ENCODE peak calls at places on chromosomes 5 and 9, in ten cellular contexts. One of them, this sample, is unnamed.

GRCh38 chr9:37421914-37422288 is 595 bp upstream of the GRHPR start:
- DNase-seq in mammary epithelial cell: no peak
- DNase-seq in MCF 10A: no peak
- DNase-seq in Caco-2: no peak
- DNase-seq in CD4-positive, alpha-beta T cell: no peak
- DNase-seq in OCI-LY7: no peak
- DNase-seq in body of pancreas: no peak
- DNase-seq in HL-60: no peak
- DNase-seq in cardiac muscle cell: no peak
- DNase-seq in dorsolateral prefrontal cortex: peak; percentile 40
- DNase-seq in this sample: no peak

GRCh38 chr9:129988607-129989361 is 54.2 kb downstream of the FNBP1 start:
- DNase-seq in cardiac muscle cell: no peak
- DNase-seq in dorsolateral prefrontal cortex: no peak
- DNase-seq in MCF 10A: no peak
- DNase-seq in Caco-2: no peak
- DNase-seq in OCI-LY7: peak; percentile 90
- DNase-seq in HL-60: no peak
- DNase-seq in CD4-positive, alpha-beta T cell: no peak
- DNase-seq in mammary epithelial cell: no peak
- DNase-seq in body of pancreas: no peak
- DNase-seq in this sample: no peak

GRCh38 chr9:134972140-134972539 is 54.4 kb upstream of the FCN1 start:
- DNase-seq in CD4-positive, alpha-beta T cell: no peak
- DNase-seq in cardiac muscle cell: no peak
- DNase-seq in HL-60: no peak
- DNase-seq in OCI-LY7: no peak
- DNase-seq in MCF 10A: no peak
- DNase-seq in body of pancreas: no peak
- DNase-seq in Caco-2: no peak
- DNase-seq in mammary epithelial cell: no peak
- DNase-seq in dorsolateral prefrontal cortex: no peak
- DNase-seq in this sample: no peak

GRCh38 chr5:76489877-76490688 is 87.0 kb downstream of the IQGAP2 start:
- DNase-seq in dorsolateral prefrontal cortex: no peak
- DNase-seq in HL-60: no peak
- DNase-seq in Caco-2: no peak
- DNase-seq in cardiac muscle cell: no peak
- DNase-seq in CD4-positive, alpha-beta T cell: no peak
- DNase-seq in body of pancreas: no peak
- DNase-seq in OCI-LY7: no peak
- DNase-seq in mammary epithelial cell: no peak
- DNase-seq in MCF 10A: no peak
- DNase-seq in this sample: no peak

GRCh38 chr9:77752566-77752965 is 104.4 kb upstream of the GNA14 start:
- DNase-seq in mammary epithelial cell: no peak
- DNase-seq in body of pancreas: no peak
- DNase-seq in CD4-positive, alpha-beta T cell: no peak
- DNase-seq in MCF 10A: no peak
- DNase-seq in cardiac muscle cell: peak; percentile 95
- DNase-seq in dorsolateral prefrontal cortex: no peak
- DNase-seq in OCI-LY7: no peak
- DNase-seq in HL-60: no peak
- DNase-seq in Caco-2: no peak
- DNase-seq in this sample: no peak

GRCh38 chr5:65952259-65952658 is 25.9 kb downstream of the ERBIN start:
- DNase-seq in OCI-LY7: no peak
- DNase-seq in CD4-positive, alpha-beta T cell: no peak
- DNase-seq in Caco-2: no peak
- DNase-seq in MCF 10A: no peak
- DNase-seq in HL-60: no peak
- DNase-seq in dorsolateral prefrontal cortex: no peak
- DNase-seq in mammary epithelial cell: no peak
- DNase-seq in body of pancreas: no peak
- DNase-seq in cardiac muscle cell: no peak
- DNase-seq in this sample: no peak

GRCh38 chr5:16392718-16393117 is 72.9 kb downstream of the ZNF622 start:
- DNase-seq in HL-60: no peak
- DNase-seq in body of pancreas: no peak
- DNase-seq in CD4-positive, alpha-beta T cell: no peak
- DNase-seq in OCI-LY7: no peak
- DNase-seq in Caco-2: no peak
- DNase-seq in cardiac muscle cell: peak; percentile 33
- DNase-seq in dorsolateral prefrontal cortex: no peak
- DNase-seq in MCF 10A: no peak
- DNase-seq in mammary epithelial cell: no peak
- DNase-seq in this sample: no peak

GRCh38 chr9:113581865-113582697 is 118.6 kb downstream of the RGS3 start:
- DNase-seq in dorsolateral prefrontal cortex: peak; percentile 86
- DNase-seq in mammary epithelial cell: no peak
- DNase-seq in body of pancreas: peak; percentile 69
- DNase-seq in OCI-LY7: peak; percentile 99
- DNase-seq in Caco-2: no peak
- DNase-seq in HL-60: peak; percentile 36
- DNase-seq in CD4-positive, alpha-beta T cell: peak; percentile 81
- DNase-seq in MCF 10A: peak; percentile 14
- DNase-seq in cardiac muscle cell: no peak
- DNase-seq in this sample: peak; percentile 34

GRCh38 chr9:88179080-88179521 is 40.8 kb upstream of the SPATA31C2 start:
- DNase-seq in Caco-2: no peak
- DNase-seq in CD4-positive, alpha-beta T cell: no peak
- DNase-seq in body of pancreas: no peak
- DNase-seq in cardiac muscle cell: no peak
- DNase-seq in MCF 10A: no peak
- DNase-seq in OCI-LY7: no peak
- DNase-seq in HL-60: no peak
- DNase-seq in dorsolateral prefrontal cortex: no peak
- DNase-seq in mammary epithelial cell: no peak
- DNase-seq in this sample: no peak

GRCh38 chr5:122358382-122358990 is 46.4 kb downstream of the SNCAIP start:
- DNase-seq in Caco-2: no peak
- DNase-seq in mammary epithelial cell: no peak
- DNase-seq in cardiac muscle cell: peak; percentile 37
- DNase-seq in dorsolateral prefrontal cortex: no peak
- DNase-seq in HL-60: no peak
- DNase-seq in CD4-positive, alpha-beta T cell: no peak
- DNase-seq in MCF 10A: no peak
- DNase-seq in OCI-LY7: no peak
- DNase-seq in body of pancreas: no peak
- DNase-seq in this sample: no peak

DNA sequence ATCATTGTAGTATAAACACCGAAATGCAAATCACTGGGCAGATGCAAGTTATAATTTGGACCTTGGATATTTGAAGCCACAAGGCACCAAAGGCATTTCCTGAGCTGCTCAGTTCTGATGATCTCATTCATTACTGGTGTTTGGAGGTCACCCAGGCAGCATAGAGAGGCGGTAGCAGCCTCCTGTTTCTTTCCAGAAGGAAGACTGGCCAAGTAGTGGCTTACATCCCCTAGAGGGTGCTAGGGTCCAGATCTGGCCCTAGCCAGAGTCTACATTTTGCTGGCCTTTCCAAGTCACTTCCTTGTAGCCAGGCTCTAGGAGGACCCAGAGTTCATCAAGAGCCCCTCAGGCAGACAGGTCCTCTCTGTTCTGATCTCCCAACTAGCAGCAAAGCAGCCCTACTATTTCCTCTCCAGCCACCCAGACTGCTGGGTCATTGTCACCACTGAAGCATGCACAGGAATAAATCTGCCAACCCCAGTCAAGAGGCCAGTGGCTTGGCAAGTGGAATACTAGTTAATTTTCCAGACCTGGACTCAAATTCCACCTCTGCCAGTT is 33.4 kb upstream of the TTC1 start:
- DNase-seq in MCF 10A: peak; percentile 69
- DNase-seq in OCI-LY7: no peak
- DNase-seq in body of pancreas: no peak
- DNase-seq in Caco-2: peak; percentile 13
- DNase-seq in CD4-positive, alpha-beta T cell: no peak
- DNase-seq in mammary epithelial cell: peak; percentile 73
- DNase-seq in dorsolateral prefrontal cortex: no peak
- DNase-seq in cardiac muscle cell: peak; percentile 94
- DNase-seq in HL-60: no peak
- DNase-seq in this sample: no peak
- TF ChIP-seq CTCF in MCF 10A: no peak
- TF ChIP-seq CTCF in OCI-LY7: no peak
- TF ChIP-seq CTCF in body of pancreas: no peak
- TF ChIP-seq CTCF in Caco-2: no peak
- TF ChIP-seq CTCF in CD4-positive, alpha-beta T cell: no peak
- TF ChIP-seq CTCF in mammary epithelial cell: peak; percentile 41
- TF ChIP-seq CTCF in dorsolateral prefrontal cortex: no peak
- TF ChIP-seq CTCF in cardiac muscle cell: peak; percentile 62
- TF ChIP-seq CTCF in HL-60: no peak
- TF ChIP-seq CTCF in this sample: no peak

GRCh38 chr9:136885950-136886578 is at the start of gene TRAF2:
- DNase-seq in body of pancreas: peak; percentile 98
- DNase-seq in OCI-LY7: peak; percentile 99
- DNase-seq in HL-60: peak; percentile 97
- DNase-seq in dorsolateral prefrontal cortex: peak; percentile 96
- DNase-seq in cardiac muscle cell: peak; percentile 100
- DNase-seq in CD4-positive, alpha-beta T cell: peak; percentile 97
- DNase-seq in MCF 10A: peak; percentile 97
- DNase-seq in Caco-2: peak; percentile 99
- DNase-seq in mammary epithelial cell: peak; percentile 100
- DNase-seq in this sample: peak; percentile 95

GRCh38 chr9:136886610-136887597 is 588 bp downstream of the TRAF2 start:
- DNase-seq in OCI-LY7: peak; percentile 59
- DNase-seq in HL-60: peak; percentile 27
- DNase-seq in dorsolateral prefrontal cortex: no peak
- DNase-seq in mammary epithelial cell: peak; percentile 31
- DNase-seq in cardiac muscle cell: no peak
- DNase-seq in Caco-2: peak; percentile 59
- DNase-seq in CD4-positive, alpha-beta T cell: peak; percentile 14
- DNase-seq in MCF 10A: no peak
- DNase-seq in body of pancreas: no peak
- DNase-seq in this sample: peak; percentile 47

GRCh38 chr9:136881691-136882108 is 4.6 kb upstream of the TRAF2 start:
- DNase-seq in mammary epithelial cell: peak; percentile 19
- DNase-seq in MCF 10A: no peak
- DNase-seq in cardiac muscle cell: peak; percentile 53
- DNase-seq in dorsolateral prefrontal cortex: no peak
- DNase-seq in HL-60: peak; percentile 15
- DNase-seq in CD4-positive, alpha-beta T cell: peak; percentile 42
- DNase-seq in body of pancreas: no peak
- DNase-seq in OCI-LY7: peak; percentile 27
- DNase-seq in Caco-2: peak; percentile 27
- DNase-seq in this sample: no peak

GRCh38 chr9:136880651-136881050 is 5.7 kb upstream of the TRAF2 start:
- DNase-seq in CD4-positive, alpha-beta T cell: no peak
- DNase-seq in dorsolateral prefrontal cortex: no peak
- DNase-seq in body of pancreas: no peak
- DNase-seq in MCF 10A: no peak
- DNase-seq in cardiac muscle cell: no peak
- DNase-seq in mammary epithelial cell: no peak
- DNase-seq in Caco-2: no peak
- DNase-seq in OCI-LY7: no peak
- DNase-seq in HL-60: no peak
- DNase-seq in this sample: no peak

GRCh38 chr9:136882109-136882946 is 4.0 kb upstream of the TRAF2 start:
- DNase-seq in Caco-2: peak; percentile 67
- DNase-seq in body of pancreas: peak; percentile 56
- DNase-seq in MCF 10A: peak; percentile 96
- DNase-seq in CD4-positive, alpha-beta T cell: peak; percentile 81
- DNase-seq in dorsolateral prefrontal cortex: no peak
- DNase-seq in mammary epithelial cell: peak; percentile 96
- DNase-seq in HL-60: no peak
- DNase-seq in OCI-LY7: peak; percentile 25
- DNase-seq in cardiac muscle cell: peak; percentile 78
- DNase-seq in this sample: no peak
- TF ChIP-seq CTCF in Caco-2: no peak
- TF ChIP-seq CTCF in body of pancreas: no peak
- TF ChIP-seq CTCF in MCF 10A: no peak
- TF ChIP-seq CTCF in CD4-positive, alpha-beta T cell: no peak
- TF ChIP-seq CTCF in dorsolateral prefrontal cortex: no peak
- TF ChIP-seq CTCF in mammary epithelial cell: peak; percentile 5
- TF ChIP-seq CTCF in HL-60: no peak
- TF ChIP-seq CTCF in OCI-LY7: no peak
- TF ChIP-seq CTCF in cardiac muscle cell: no peak
- TF ChIP-seq CTCF in this sample: no peak

DNA sequence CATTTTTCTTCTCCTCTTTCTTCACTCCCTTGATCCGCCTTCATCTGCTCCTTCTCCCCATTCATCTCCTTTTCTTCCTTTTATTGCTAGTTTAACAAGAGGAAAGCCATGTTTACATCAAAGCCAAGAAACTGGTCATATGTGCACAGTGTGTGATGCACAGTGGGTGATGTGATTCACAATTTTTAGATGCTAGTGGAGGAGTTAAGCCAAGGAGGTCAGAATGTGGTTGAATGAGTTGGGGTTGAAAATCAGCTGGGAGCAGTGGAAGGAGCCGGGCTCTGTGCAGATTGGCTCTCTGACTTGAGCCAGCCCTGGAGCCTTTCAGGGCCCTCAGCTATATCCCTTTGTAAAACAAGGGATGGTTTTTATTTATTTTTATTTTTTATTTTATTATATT is 7.3 kb downstream of the ACER2 start:
- DNase-seq in Caco-2: no peak
- DNase-seq in OCI-LY7: no peak
- DNase-seq in body of pancreas: no peak
- DNase-seq in HL-60: no peak
- DNase-seq in dorsolateral prefrontal cortex: no peak
- DNase-seq in MCF 10A: no peak
- DNase-seq in mammary epithelial cell: no peak
- DNase-seq in cardiac muscle cell: peak; percentile 34
- DNase-seq in CD4-positive, alpha-beta T cell: no peak
- DNase-seq in this sample: no peak
- TF ChIP-seq CTCF in Caco-2: no peak
- TF ChIP-seq CTCF in OCI-LY7: no peak
- TF ChIP-seq CTCF in body of pancreas: no peak
- TF ChIP-seq CTCF in HL-60: no peak
- TF ChIP-seq CTCF in dorsolateral prefrontal cortex: no peak
- TF ChIP-seq CTCF in MCF 10A: no peak
- TF ChIP-seq CTCF in mammary epithelial cell: no peak
- TF ChIP-seq CTCF in cardiac muscle cell: no peak
- TF ChIP-seq CTCF in CD4-positive, alpha-beta T cell: no peak
- TF ChIP-seq CTCF in this sample: no peak

DNA sequence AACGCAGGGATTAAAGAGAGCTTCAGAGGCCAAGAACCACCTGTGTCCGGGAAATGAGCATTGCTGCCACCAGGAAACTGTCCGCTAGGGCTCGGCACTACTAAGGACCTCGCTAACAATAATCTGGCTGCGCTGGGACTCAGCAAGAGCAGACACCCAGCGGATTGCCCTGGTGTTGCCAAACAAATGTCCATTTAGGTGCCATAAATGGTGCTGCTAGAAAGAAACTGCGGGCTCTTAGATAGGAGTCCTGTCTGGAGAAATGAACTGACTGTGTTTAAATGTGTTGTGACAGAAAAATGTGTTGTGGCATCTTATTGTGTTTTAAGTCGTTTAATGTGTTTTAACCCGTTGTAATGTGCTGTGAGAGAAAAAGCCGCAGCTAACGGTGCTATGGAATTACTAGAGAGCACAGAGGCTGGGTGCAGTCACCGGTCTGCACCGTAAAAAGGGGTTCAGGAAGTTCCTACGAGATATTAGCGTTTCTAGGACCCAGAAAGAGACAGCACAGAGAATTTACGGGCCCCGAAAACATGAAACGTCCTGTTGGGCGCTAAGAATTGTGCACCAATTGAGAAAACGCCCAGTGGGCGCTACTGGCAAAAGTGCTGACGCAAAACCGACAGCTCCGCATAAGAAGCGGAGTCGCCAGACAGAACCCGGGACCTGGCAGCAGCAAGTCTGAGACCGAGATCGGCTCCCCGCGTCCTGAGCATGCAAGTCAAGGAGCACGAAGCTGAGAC is 90.6 kb downstream of the ANXA2R start:
- DNase-seq in CD4-positive, alpha-beta T cell: peak; percentile 58
- DNase-seq in MCF 10A: no peak
- DNase-seq in cardiac muscle cell: peak; percentile 87
- DNase-seq in Caco-2: no peak
- DNase-seq in mammary epithelial cell: no peak
- DNase-seq in OCI-LY7: peak; percentile 54
- DNase-seq in dorsolateral prefrontal cortex: no peak
- DNase-seq in HL-60: peak; percentile 79
- DNase-seq in body of pancreas: no peak
- DNase-seq in this sample: no peak
- TF ChIP-seq CTCF in CD4-positive, alpha-beta T cell: peak; percentile 46
- TF ChIP-seq CTCF in MCF 10A: no peak
- TF ChIP-seq CTCF in cardiac muscle cell: peak; percentile 55
- TF ChIP-seq CTCF in Caco-2: no peak
- TF ChIP-seq CTCF in mammary epithelial cell: no peak
- TF ChIP-seq CTCF in OCI-LY7: peak; percentile 45
- TF ChIP-seq CTCF in dorsolateral prefrontal cortex: no peak
- TF ChIP-seq CTCF in HL-60: peak; percentile 36
- TF ChIP-seq CTCF in body of pancreas: peak; percentile 24
- TF ChIP-seq CTCF in this sample: no peak